ENCODE peak calls at places on chromosome 12, in seven cellular contexts. A, X, N, T, K, S and L are unnamed samples.
A peak's percentile ranks its signal among the peaks of the same experiment; 100 is the strongest.

GRCh38 chr12:916240-916639 is 33.3 kb downstream of the RAD52 start:
- DNase-seq in A (peak; percentile 35), N (no peak), T (no peak), S (no peak), X (no peak), K (no peak), L (no peak)

GRCh38 chr12:123431951-123432886 is 4.3 kb downstream of the RILPL2 start:
- DNase-seq in X (no peak), T (no peak), S (no peak), K (peak; percentile 23), A (peak; percentile 49), N (no peak), L (no peak)

GRCh38 chr12:121532503-121533390 is 48.1 kb downstream of the KDM2B start:
- DNase-seq in A (no peak), S (no peak), T (no peak), X (no peak), N (no peak), K (no peak), L (no peak)

GRCh38 chr12:57771873-57772428 is at the start of gene METTL1:
- DNase-seq in X (peak; percentile 93), A (peak; percentile 96), S (peak; percentile 90), K (peak; percentile 99), T (peak; percentile 95), N (peak; percentile 92), L (no peak)

GRCh38 chr12:119176267-119177055 is 2.3 kb upstream of the HSPB8 start:
- DNase-seq in A (no peak), N (no peak), X (peak; percentile 53), K (peak; percentile 96), S (no peak), T (no peak), L (no peak)

GRCh38 chr12:75478395-75478794 is 2.2 kb upstream of the GLIPR1 start:
- DNase-seq in S (no peak), N (no peak), T (no peak), X (no peak), A (no peak), K (no peak), L (no peak)

GRCh38 chr12:122964439-122965257 is 1.6 kb downstream of the ABCB9 start:
- DNase-seq in S (no peak), K (no peak), N (no peak), A (no peak), T (no peak), X (no peak), L (no peak)

GRCh38 chr12:100926669-100927248 is 132.2 kb downstream of the ANO4 start:
- DNase-seq in A (no peak), T (no peak), S (peak; percentile 33), K (peak; percentile 55), X (no peak), N (no peak), L (peak; percentile 35)

GRCh38 chr12:28390716-28391452 is 200.6 kb downstream of the CCDC91 start:
- DNase-seq in K (no peak), X (no peak), N (no peak), T (no peak), A (no peak), S (no peak), L (no peak)

GRCh38 chr12:30794020-30794419 is 39.3 kb upstream of the CAPRIN2 start:
- DNase-seq in A (no peak), T (no peak), S (no peak), K (peak; percentile 38), X (no peak), N (no peak), L (no peak)

GRCh38 chr12:124715121-124715990 is 147.9 kb upstream of the NCOR2 start:
- DNase-seq in N (no peak), S (no peak), T (no peak), X (no peak), A (no peak), K (peak; percentile 68), L (no peak)

GRCh38 chr12:69512820-69513219 is 42.6 kb downstream of the FRS2 start:
- DNase-seq in N (no peak), A (no peak), S (no peak), T (no peak), K (no peak), X (no peak), L (no peak)